ENCODE peak calls at places on chromosomes 6 and 20, in eight cellular contexts. N is SJCRH30; F is naive thymus-derived CD8-positive, alpha-beta T cell; V is OCI-M1; P is stimulated activated naive CD4-positive, alpha-beta T cell treated with Interleukin-2 at 50 U/mL for 16 hours; M is foreskin keratinocyte; X is stimulated activated CD4-positive, alpha-beta T cell treated with anti-CD3 and anti-CD28 coated beads, Interleukin-1b, Interleukin-23, amount 100 ng/mL, for 24 hours; R is activated naive CD4-positive, alpha-beta T cell. U is an unnamed sample.
A peak's percentile ranks its signal among the peaks of the same experiment; 100 is the strongest.

GRCh38 chr6:163955131-163955530 is 540.6 kb downstream of the QKI start:
- DNase-seq in X (no peak), V (no peak), F (no peak), P (no peak), M (peak; percentile 12), N (peak; percentile 75), R (no peak), U (no peak)

GRCh38 chr20:37886851-37887297 is 16.1 kb upstream of the VSTM2L start:
- DNase-seq in X (no peak), R (no peak), P (no peak), V (peak; percentile 57), N (no peak), M (no peak), F (no peak), U (no peak)

GRCh38 chr6:563863-564262 is 93.0 kb downstream of the HUS1B start:
- DNase-seq in X (no peak), V (no peak), F (no peak), R (no peak), N (no peak), M (no peak), P (no peak), U (no peak)

GRCh38 chr6:116773886-116774285 is 8.4 kb upstream of the FAM162B start:
- DNase-seq in F (no peak), X (no peak), R (no peak), N (no peak), V (no peak), M (no peak), P (no peak), U (no peak)

GRCh38 chr6:132115714-132116366 is 164.7 kb upstream of the CCN2 start:
- DNase-seq in V (peak; percentile 52), N (no peak), X (no peak), F (no peak), R (no peak), M (peak; percentile 75), P (no peak), U (peak; percentile 83)

GRCh38 chr6:33000053-33000452 is 9.3 kb downstream of the HLA-DOA start:
- DNase-seq in M (no peak), V (peak; percentile 62), F (peak; percentile 17), P (no peak), X (no peak), R (no peak), N (no peak), U (peak; percentile 29)

GRCh38 chr20:17442588-17442987 is 88.6 kb downstream of the BFSP1 start:
- DNase-seq in M (no peak), N (no peak), F (no peak), X (no peak), P (no peak), V (peak; percentile 9), R (no peak), U (no peak)

GRCh38 chr6:89763550-89763949 is 56.0 kb downstream of the MDN1 start:
- DNase-seq in N (no peak), M (no peak), F (no peak), P (no peak), X (no peak), R (no peak), V (peak; percentile 11), U (peak; percentile 18)

GRCh38 chr6:99613705-99614429 is 7.2 kb downstream of the PRDM13 start:
- DNase-seq in P (no peak), X (no peak), N (no peak), V (peak; percentile 40), F (no peak), M (no peak), R (no peak), U (no peak)

GRCh38 chr6:21163110-21163837 is 430.3 kb upstream of the SOX4 start:
- DNase-seq in X (no peak), F (no peak), R (no peak), M (no peak), N (no peak), V (peak; percentile 89), P (no peak), U (peak; percentile 56)

GRCh38 chr6:39923394-39923793 is 10.9 kb downstream of the MOCS1 start:
- DNase-seq in F (no peak), X (no peak), M (no peak), P (no peak), N (no peak), R (no peak), V (no peak), U (peak; percentile 65)

GRCh38 chr20:22833851-22834250 is 201.3 kb upstream of the SSTR4 start:
- DNase-seq in R (no peak), V (peak; percentile 84), N (no peak), M (no peak), P (no peak), F (no peak), X (no peak), U (peak; percentile 25)

GRCh38 chr20:56628015-56628872 is 862 bp upstream of the TFAP2C start:
- DNase-seq in R (no peak), P (no peak), N (no peak), F (no peak), V (no peak), X (no peak), M (no peak), U (no peak)

GRCh38 chr20:57991211-57991841 is 237.1 kb downstream of the ANKRD60 start:
- DNase-seq in F (no peak), X (no peak), V (no peak), M (peak; percentile 88), N (peak; percentile 45), R (no peak), P (no peak), U (peak; percentile 99)

GRCh38 chr20:23118766-23119165 is 32.6 kb upstream of the CD93 start:
- DNase-seq in R (no peak), N (no peak), M (no peak), F (no peak), V (no peak), P (no peak), X (no peak), U (no peak)

GRCh38 chr6:124903797-124904196 is 58.4 kb upstream of the RNF217 start:
- DNase-seq in R (no peak), N (no peak), V (no peak), M (no peak), P (no peak), F (no peak), X (no peak), U (peak; percentile 26)

GRCh38 chr6:42498473-42499128 is 46.9 kb upstream of the TRERF1 start:
- DNase-seq in X (no peak), F (no peak), R (no peak), N (no peak), V (peak; percentile 14), M (no peak), P (no peak), U (no peak)

GRCh38 chr20:19212524-19213502 is at the start of gene SLC24A3:
- DNase-seq in V (peak; percentile 85), F (no peak), P (no peak), N (peak; percentile 62), M (no peak), X (no peak), R (no peak), U (peak; percentile 14)

GRCh38 chr6:2196079-2196679 is 49.2 kb downstream of the GMDS start:
- DNase-seq in V (peak; percentile 86), X (no peak), N (peak; percentile 13), M (no peak), R (no peak), P (no peak), F (peak; percentile 25), U (peak; percentile 40)

GRCh38 chr20:50580016-50580747 is 70.0 kb downstream of the PTPN1 start:
- DNase-seq in F (no peak), X (peak; percentile 30), N (peak; percentile 68), M (no peak), P (no peak), R (peak; percentile 35), V (peak; percentile 31), U (no peak)

GRCh38 chr20:4937422-4938319 is 63.6 kb downstream of the SLC23A2 start:
- DNase-seq in V (no peak), R (no peak), M (no peak), N (peak; percentile 29), X (no peak), F (no peak), P (no peak), U (no peak)

GRCh38 chr6:138431276-138432062 is 27.4 kb downstream of the HEBP2 start:
- DNase-seq in P (no peak), R (no peak), V (no peak), X (no peak), M (no peak), N (no peak), F (no peak), U (no peak)

GRCh38 chr6:157323924-157324276 is 581 bp upstream of the TMEM242 start:
- DNase-seq in M (peak; percentile 42), F (no peak), V (no peak), N (peak; percentile 81), R (no peak), P (no peak), X (peak; percentile 7), U (peak; percentile 80)

GRCh38 chr6:12528581-12529363 is 187.8 kb upstream of the PHACTR1 start:
- DNase-seq in M (no peak), X (no peak), P (no peak), V (no peak), R (no peak), F (no peak), N (no peak), U (no peak)

GRCh38 chr20:34322267-34323105 is 19.3 kb upstream of the AHCY start:
- DNase-seq in F (no peak), M (no peak), R (no peak), V (no peak), X (no peak), P (no peak), N (peak; percentile 95), U (no peak)

GRCh38 chr20:62349537-62350097 is 17.5 kb downstream of the LAMA5 start:
- DNase-seq in N (no peak), M (no peak), X (no peak), R (no peak), P (no peak), F (no peak), V (no peak), U (no peak)

GRCh38 chr6:136212616-136213396 is 37.3 kb downstream of the MTFR2 start:
- DNase-seq in F (no peak), X (no peak), V (no peak), M (no peak), N (no peak), R (no peak), P (no peak), U (no peak)

GRCh38 chr6:155968921-155969320 is 513.3 kb upstream of the NOX3 start:
- DNase-seq in P (no peak), V (no peak), M (no peak), R (no peak), X (no peak), N (no peak), F (no peak), U (no peak)

GRCh38 chr6:138500045-138500665 is 861 bp upstream of the NHSL1 start:
- DNase-seq in M (no peak), X (no peak), N (no peak), R (no peak), F (no peak), P (no peak), V (no peak), U (no peak)

GRCh38 chr6:137087902-137088301 is 43.1 kb upstream of the IL20RA start:
- DNase-seq in R (no peak), X (no peak), N (no peak), F (no peak), P (no peak), V (no peak), M (no peak), U (no peak)

GRCh38 chr6:112618796-112619195 is 271.7 kb downstream of the RFPL4B start:
- DNase-seq in F (no peak), V (peak; percentile 47), M (no peak), X (no peak), R (no peak), P (no peak), N (no peak), U (no peak)

GRCh38 chr20:7754102-7754501 is 186.2 kb downstream of the HAO1 start:
- DNase-seq in M (no peak), N (no peak), F (no peak), V (no peak), X (no peak), P (no peak), R (no peak), U (no peak)

GRCh38 chr20:55456316-55456940 is 548.9 kb downstream of the CBLN4 start:
- DNase-seq in M (peak; percentile 61), R (no peak), X (no peak), F (no peak), P (no peak), N (no peak), V (no peak), U (peak; percentile 73)

GRCh38 chr6:68211242-68211795 is 423.8 kb upstream of the ADGRB3 start:
- DNase-seq in R (no peak), F (no peak), V (no peak), M (no peak), P (no peak), N (no peak), X (no peak), U (no peak)

U was measured in mammary epithelial cell.